ENCODE peak calls at places on chromosome 18, in four cellular contexts. P, D, C and F are unnamed samples.

GRCh38 chr18:21903688-21904087 is 163.1 kb downstream of the MIB1 start:
- DNase-seq in P (no peak), D (no peak), C (no peak), F (no peak)

GRCh38 chr18:66136039-66136438 is 385.2 kb downstream of the CDH7 start:
- DNase-seq in P (no peak), D (no peak), C (no peak), F (no peak)

GRCh38 chr18:3873698-3874495 is 423.9 kb downstream of the TGIF1 start:
- DNase-seq in P (no peak), D (peak; percentile 44), C (no peak), F (no peak)

GRCh38 chr18:30925795-30926194 is 116.7 kb downstream of the DSC3 start:
- DNase-seq in P (no peak), D (no peak), C (no peak), F (no peak)

GRCh38 chr18:41899535-41899934 is 55.5 kb upstream of the PIK3C3 start:
- DNase-seq in P (no peak), D (no peak), C (no peak), F (no peak)

GRCh38 chr18:46485675-46486200 is 171.3 kb downstream of the LOXHD1 start:
- DNase-seq in P (no peak), D (peak; percentile 13), C (no peak), F (no peak)

GRCh38 chr18:44341759-44342158 is 338.9 kb upstream of the SETBP1 start:
- DNase-seq in P (no peak), D (peak; percentile 42), C (no peak), F (no peak)

GRCh38 chr18:21513741-21514140 is 86.8 kb downstream of the ESCO1 start:
- DNase-seq in P (no peak), D (no peak), C (no peak), F (no peak)

GRCh38 chr18:6543330-6543908 is 128.7 kb upstream of the L3MBTL4 start:
- DNase-seq in P (peak; percentile 35), D (peak; percentile 55), C (peak; percentile 37), F (peak; percentile 19)

GRCh38 chr18:49813071-49813320 is 337 bp downstream of the ACAA2 start:
- DNase-seq in P (peak; percentile 60), D (peak; percentile 70), C (no peak), F (peak; percentile 49)

GRCh38 chr18:21604711-21605110 is 4.2 kb upstream of the ESCO1 start:
- DNase-seq in P (peak; percentile 58), D (peak; percentile 3), C (no peak), F (no peak)

GRCh38 chr18:7021994-7022840 is 95.4 kb downstream of the LAMA1 start:
- DNase-seq in P (peak; percentile 68), D (peak; percentile 47), C (peak; percentile 83), F (peak; percentile 26)

GRCh38 chr18:30086351-30086750 is 956.2 kb downstream of the DSC3 start:
- DNase-seq in P (peak; percentile 60), D (no peak), C (no peak), F (no peak)

GRCh38 chr18:31093294-31093693 is 8.9 kb downstream of the DSC2 start:
- DNase-seq in P (no peak), D (no peak), C (no peak), F (no peak)

GRCh38 chr18:8703781-8704301 is 1.5 kb upstream of the MTCL1 start:
- DNase-seq in P (no peak), D (no peak), C (no peak), F (no peak)

GRCh38 chr18:3140986-3141639 is 78.7 kb downstream of the MYOM1 start:
- DNase-seq in P (no peak), D (no peak), C (no peak), F (no peak)

GRCh38 chr18:60667016-60667415 is 294.4 kb upstream of the MC4R start:
- DNase-seq in P (no peak), D (no peak), C (no peak), F (no peak)

GRCh38 chr18:39647627-39648502 is 2082.3 kb upstream of the CELF4 start:
- DNase-seq in P (no peak), D (peak; percentile 87), C (no peak), F (no peak)

GRCh38 chr18:50051288-50051687 is 143.7 kb downstream of the MYO5B start:
- DNase-seq in P (no peak), D (peak; percentile 5), C (no peak), F (no peak)

DNA sequence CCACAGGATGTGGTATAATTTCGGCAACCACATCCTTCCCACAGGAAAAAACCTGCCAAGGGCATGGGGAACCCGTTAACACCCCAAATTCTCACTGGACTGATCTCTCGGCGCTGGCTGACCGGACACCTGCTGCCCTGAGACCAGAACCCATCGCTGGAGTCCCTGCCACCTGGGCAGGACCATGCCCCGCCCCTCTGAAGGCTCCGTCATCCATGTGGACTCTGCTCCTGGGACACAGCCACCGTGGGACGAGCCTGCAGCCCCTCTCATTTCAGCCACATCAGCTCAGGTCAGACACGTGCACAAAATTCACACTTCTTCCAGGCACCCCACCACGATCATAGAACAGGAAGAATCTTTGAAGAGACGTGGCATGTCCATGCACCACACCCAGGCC is 108.2 kb downstream of the ZNF516 start:
- DNase-seq in P (no peak), D (no peak), C (no peak), F (no peak)
- H3K9me2 ChIP-seq in P (no peaks in the 10 kb centered on the region), D (no peaks in the 10 kb centered on the region), C (no peaks in the 10 kb centered on the region), F (no peaks in the 10 kb centered on the region)

GRCh38 chr18:58256316-58257080 is 212.5 kb downstream of the NEDD4L start:
- DNase-seq in P (no peak), D (no peak), C (no peak), F (no peak)

GRCh38 chr18:58257461-58257860 is 213.4 kb downstream of the NEDD4L start:
- DNase-seq in P (no peak), D (no peak), C (no peak), F (no peak)

GRCh38 chr18:58254873-58255511 is 211.0 kb downstream of the NEDD4L start:
- DNase-seq in P (no peak), D (no peak), C (no peak), F (no peak)

GRCh38 chr18:58253871-58254270 is 209.8 kb downstream of the NEDD4L start:
- DNase-seq in P (no peak), D (no peak), C (no peak), F (no peak)

GRCh38 chr18:58255701-58256311 is 211.8 kb downstream of the NEDD4L start:
- DNase-seq in P (no peak), D (no peak), C (no peak), F (no peak)
- H2AFZ ChIP-seq in P (no peak overlapping the region), D (no peak overlapping the region), C (no peak overlapping the region), F (no peak overlapping the region)

DNA sequence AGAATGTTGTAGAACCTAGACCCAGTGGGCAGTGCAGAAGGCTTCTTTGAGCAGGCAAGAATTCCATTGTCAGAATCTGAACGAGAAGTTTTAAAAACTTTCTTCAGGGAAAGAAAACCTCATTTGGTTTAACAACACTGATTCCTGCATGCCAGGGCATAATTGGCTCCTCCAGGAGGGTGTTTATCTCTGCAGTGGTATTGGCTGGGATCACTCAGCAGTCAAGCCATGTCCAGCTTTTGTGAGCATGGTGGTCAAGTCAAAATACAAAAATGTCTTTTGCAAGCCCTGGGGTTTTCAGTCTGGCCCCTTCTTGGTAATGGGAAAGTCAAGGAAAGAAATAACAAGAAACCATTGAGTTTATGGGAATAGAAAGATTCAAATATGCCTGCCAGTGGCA is 28.3 kb downstream of the FHOD3 start:
- DNase-seq in P (no peak), D (no peak), C (no peak), F (no peak)
- H3K9me2 ChIP-seq in P (no peaks in the 10 kb centered on the region), D (no peaks in the 10 kb centered on the region), C (no peaks in the 10 kb centered on the region), F (no peaks in the 10 kb centered on the region)

DNA sequence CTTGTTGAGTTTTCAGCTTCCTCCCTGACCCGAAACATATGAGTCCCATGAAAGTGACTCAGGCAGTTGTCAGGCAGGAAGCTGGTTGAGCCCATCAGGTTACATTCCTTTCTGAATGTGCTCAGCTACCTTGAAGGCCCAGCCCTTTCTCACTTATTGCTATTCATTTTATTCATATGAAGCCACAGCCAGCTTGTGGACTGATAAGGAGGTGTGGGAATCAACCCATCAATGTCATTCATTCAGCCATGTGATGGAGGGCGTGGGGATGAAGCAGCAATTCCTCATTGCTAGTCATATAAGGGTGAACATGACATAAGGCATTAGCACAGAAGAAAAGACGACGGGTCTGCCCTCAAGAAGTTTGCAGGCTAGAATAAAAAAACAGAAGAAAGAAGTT is 5.3 kb upstream of the VPS4B start:
- DNase-seq in P (no peak), D (no peak), C (no peak), F (no peak)
- H2AFZ ChIP-seq in P (no peak overlapping the region), D (no peak overlapping the region), C (no peak overlapping the region), F (no peak overlapping the region)

GRCh38 chr18:48723016-48723415 is 184.2 kb downstream of the CTIF start:
- DNase-seq in P (no peak), D (no peak), C (no peak), F (no peak)

GRCh38 chr18:48724939-48725338 is 186.1 kb downstream of the CTIF start:
- DNase-seq in P (no peak), D (no peak), C (no peak), F (no peak)

GRCh38 chr18:48725596-48725995 is 186.8 kb downstream of the CTIF start:
- DNase-seq in P (no peak), D (no peak), C (no peak), F (no peak)

GRCh38 chr18:48724455-48724854 is 185.6 kb downstream of the CTIF start:
- DNase-seq in P (no peak), D (no peak), C (no peak), F (no peak)

DNA sequence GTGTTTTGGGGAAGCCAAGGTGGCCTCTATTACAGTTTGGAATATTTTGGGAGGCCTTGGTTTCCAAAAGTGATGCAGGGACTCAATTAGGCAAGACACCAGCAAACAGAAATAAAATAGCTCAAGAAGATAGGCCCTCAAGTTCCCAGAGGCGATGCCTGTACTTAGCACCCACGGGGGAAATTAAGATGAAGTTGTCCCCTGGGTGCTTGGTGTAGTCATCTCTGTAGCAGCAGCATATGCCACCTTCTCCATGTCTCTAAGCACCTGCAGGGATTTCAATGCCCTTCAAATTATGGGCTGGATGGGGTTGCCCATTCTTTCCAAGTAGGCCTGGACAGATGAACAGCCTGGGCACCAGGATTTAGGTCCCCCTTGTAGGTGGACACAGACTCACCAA is 185.0 kb downstream of the CTIF start:
- DNase-seq in P (no peak), D (no peak), C (no peak), F (no peak)
- H3K9me2 ChIP-seq in P (no peaks in the 10 kb centered on the region), D (no peaks in the 10 kb centered on the region), C (no peaks in the 10 kb centered on the region), F (no peaks in the 10 kb centered on the region)

GRCh38 chr18:35378206-35378795 is 1.2 kb upstream of the ZNF396 start:
- DNase-seq in P (no peak), D (peak; percentile 71), C (no peak), F (no peak)
- H2AFZ ChIP-seq in P (no peak overlapping the region), D (no peak overlapping the region), C (no peak overlapping the region), F (no peak overlapping the region)

GRCh38 chr18:28820353-28820752 is 643.4 kb upstream of the CDH2 start:
- DNase-seq in P (no peak), D (no peak), C (no peak), F (no peak)

GRCh38 chr18:28814365-28814764 is 637.4 kb upstream of the CDH2 start:
- DNase-seq in P (no peak), D (no peak), C (no peak), F (no peak)

GRCh38 chr18:28816155-28816554 is 639.2 kb upstream of the CDH2 start:
- DNase-seq in P (no peak), D (no peak), C (no peak), F (no peak)
- H3K9me2 ChIP-seq in P (no peaks in the 10 kb centered on the region), D (no peaks in the 10 kb centered on the region), C (no peaks in the 10 kb centered on the region), F (no peaks in the 10 kb centered on the region)